ENCODE peak calls at places on chromosomes 6 and 20, in eight cellular contexts. S is effector CD4-positive, alpha-beta T cell; Q is GM04504; E is AG09319; G is fibroblast of lung; M is T-helper 17 cell; X is endothelial cell; A is sigmoid colon. Z is an unnamed sample.

GRCh38 chr20:47330933-47331708 is 25.4 kb downstream of the ZMYND8 start:
- DNase-seq in S (no peak), Q (peak; percentile 74), E (no peak), G (peak; percentile 92), M (no peak), X (no peak), A (no peak), Z (no peak)

GRCh38 chr6:17886891-17887290 is 100.5 kb downstream of the KIF13A start:
- DNase-seq in S (no peak), Q (no peak), E (no peak), G (no peak), M (no peak), X (no peak), A (no peak), Z (peak; percentile 21)

GRCh38 chr6:4902363-4902762 is 101.5 kb downstream of the RPP40 start:
- DNase-seq in S (no peak), Q (no peak), E (no peak), G (no peak), M (no peak), X (no peak), A (no peak), Z (no peak)

GRCh38 chr6:151721141-151721540 is 86.3 kb upstream of the ESR1 start:
- DNase-seq in S (no peak), Q (peak; percentile 7), E (no peak), G (no peak), M (no peak), X (no peak), A (no peak), Z (no peak)

GRCh38 chr20:36818831-36819230 is 45.3 kb upstream of the DSN1 start:
- DNase-seq in S (no peak), Q (no peak), E (no peak), G (no peak), M (no peak), X (no peak), A (no peak), Z (no peak)

GRCh38 chr6:158708239-158708638 is 58.4 kb downstream of the SYTL3 start:
- DNase-seq in S (no peak), Q (no peak), E (no peak), G (peak; percentile 85), M (no peak), X (no peak), A (peak; percentile 76), Z (no peak)

GRCh38 chr6:153131037-153131981 is at the start of gene RGS17:
- DNase-seq in S (no peak), Q (peak; percentile 32), E (peak; percentile 32), G (peak; percentile 82), M (no peak), X (peak; percentile 76), A (peak; percentile 77), Z (peak; percentile 89)

GRCh38 chr6:106084106-106084963 is 1.8 kb upstream of the PRDM1 start:
- DNase-seq in S (no peak), Q (peak; percentile 74), E (peak; percentile 78), G (peak; percentile 93), M (no peak), X (peak; percentile 77), A (no peak), Z (peak; percentile 62)

GRCh38 chr6:48757661-48758060 is 646.7 kb upstream of the PTCHD4 start:
- DNase-seq in S (no peak), Q (no peak), E (no peak), G (no peak), M (no peak), X (no peak), A (no peak), Z (no peak)

GRCh38 chr6:33410711-33411631 is at the start of gene PHF1:
- DNase-seq in S (peak; percentile 77), Q (peak; percentile 67), E (peak; percentile 72), G (peak; percentile 85), M (no peak), X (peak; percentile 64), A (no peak), Z (peak; percentile 79)

GRCh38 chr6:154359679-154360078 is 3.1 kb upstream of the IPCEF1 start:
- DNase-seq in S (no peak), Q (no peak), E (no peak), G (no peak), M (no peak), X (no peak), A (no peak), Z (no peak)

GRCh38 chr20:35934050-35934449 is 20.3 kb downstream of the SCAND1 start:
- DNase-seq in S (no peak), Q (no peak), E (no peak), G (no peak), M (no peak), X (no peak), A (no peak), Z (no peak)

GRCh38 chr6:706819-707381 is 14.0 kb upstream of the EXOC2 start:
- DNase-seq in S (no peak), Q (no peak), E (no peak), G (no peak), M (no peak), X (no peak), A (no peak), Z (no peak)

GRCh38 chr6:56514395-56514794 is 128.3 kb downstream of the DST start:
- DNase-seq in S (no peak), Q (no peak), E (no peak), G (peak; percentile 87), M (no peak), X (no peak), A (no peak), Z (no peak)

GRCh38 chr20:4864292-4864691 is 137.0 kb downstream of the SLC23A2 start:
- DNase-seq in S (no peak), Q (no peak), E (no peak), G (no peak), M (no peak), X (no peak), A (no peak), Z (no peak)

GRCh38 chr6:165729307-165729936 is 66.4 kb upstream of the PDE10A start:
- DNase-seq in S (no peak), Q (no peak), E (no peak), G (peak; percentile 7), M (no peak), X (peak; percentile 67), A (no peak), Z (no peak)

GRCh38 chr6:56549014-56549413 is 93.7 kb downstream of the DST start:
- DNase-seq in S (no peak), Q (no peak), E (no peak), G (peak; percentile 66), M (no peak), X (no peak), A (no peak), Z (no peak)

GRCh38 chr6:146985111-146985510 is 219.1 kb upstream of the STXBP5 start:
- DNase-seq in S (no peak), Q (no peak), E (no peak), G (peak; percentile 60), M (no peak), X (no peak), A (no peak), Z (no peak)

Z was measured in retina.